ENCODE peak calls at places on chromosomes 16 and 17, in seven cellular contexts. N, D, E, M, Z, O and U are unnamed samples.

GRCh38 chr16:75764154-75764768 is 38.0 kb upstream of the CPHXL start:
- DNase-seq in Z (peak; percentile 60), E (peak; percentile 88), M (peak; percentile 89), D (peak; percentile 63), N (peak; percentile 47), O (peak; percentile 71), U (no peak)

GRCh38 chr16:65832269-65832668 is 534.2 kb upstream of the CDH5 start:
- DNase-seq in E (no peak), N (no peak), Z (no peak), M (no peak), O (no peak), D (no peak), U (no peak)

GRCh38 chr17:62718420-62718819 is 89.7 kb downstream of the MARCHF10 start:
- DNase-seq in D (no peak), Z (peak; percentile 86), M (no peak), O (no peak), E (no peak), N (no peak), U (no peak)

GRCh38 chr16:79895053-79895916 is 294.7 kb upstream of the MAF start:
- DNase-seq in N (peak; percentile 28), M (no peak), E (no peak), Z (no peak), D (no peak), O (no peak), U (no peak)

GRCh38 chr17:338442-339192 is 14.0 kb downstream of the RPH3AL start:
- DNase-seq in E (no peak), O (peak; percentile 96), N (no peak), M (peak; percentile 33), Z (no peak), D (no peak), U (no peak)

GRCh38 chr16:71648921-71649320 is 22.9 kb downstream of the MARVELD3 start:
- DNase-seq in N (no peak), D (no peak), M (no peak), E (peak; percentile 5), Z (no peak), O (no peak), U (no peak)

GRCh38 chr17:42112552-42113176 is at the start of gene DHX58:
- DNase-seq in D (peak; percentile 98), N (peak; percentile 80), Z (peak; percentile 61), E (peak; percentile 95), M (peak; percentile 96), O (peak; percentile 85), U (no peak)

GRCh38 chr17:8839410-8839935 is 28.0 kb downstream of the PIK3R6 start:
- DNase-seq in Z (no peak), D (no peak), O (no peak), E (no peak), N (no peak), M (no peak), U (no peak)

GRCh38 chr17:68972119-68972704 is 17.0 kb upstream of the ABCA8 start:
- DNase-seq in E (peak; percentile 33), O (no peak), Z (peak; percentile 14), N (no peak), D (peak; percentile 30), M (peak; percentile 46), U (no peak)

GRCh38 chr16:50072730-50073129 is 7.0 kb downstream of the HEATR3 start:
- DNase-seq in E (no peak), N (no peak), M (no peak), D (no peak), Z (no peak), O (no peak), U (no peak)

GRCh38 chr16:79751785-79752184 is 151.2 kb upstream of the MAF start:
- DNase-seq in M (no peak), E (no peak), Z (peak; percentile 40), D (no peak), N (peak; percentile 73), O (peak; percentile 16), U (peak; percentile 41)

GRCh38 chr16:18796377-18796776 is 5.0 kb downstream of the ARL6IP1 start:
- DNase-seq in D (no peak), O (no peak), E (no peak), N (no peak), Z (no peak), M (no peak), U (no peak)
- H3K36me3 ChIP-seq in D (peaks cover 33% of the 10 kb centered on the region), O (peaks cover 13% of the 10 kb centered on the region), E (peaks cover 97% of the 10 kb centered on the region), N (no peaks in the 10 kb centered on the region), Z (peaks cover 10% of the 10 kb centered on the region), M (peaks cover 71% of the 10 kb centered on the region), U (peaks cover 29% of the 10 kb centered on the region)

GRCh38 chr17:47829870-47830269 is 1.5 kb downstream of the MRPL10 start:
- DNase-seq in M (no peak), N (no peak), E (no peak), O (no peak), Z (no peak), D (peak; percentile 29), U (no peak)

GRCh38 chr17:47830991-47831933 is at the start of the genes LRRC46 and MRPL10:
- DNase-seq in O (peak; percentile 95), N (peak; percentile 91), M (peak; percentile 97), E (peak; percentile 93), Z (peak; percentile 90), D (peak; percentile 93), U (peak; percentile 58)

GRCh38 chr17:47830396-47830907 is 889 bp downstream of the MRPL10 start:
- DNase-seq in N (no peak), Z (no peak), O (no peak), M (no peak), D (no peak), E (no peak), U (no peak)

GRCh38 chr17:47834756-47835155 is 3.3 kb downstream of the LRRC46 start:
- DNase-seq in N (no peak), E (no peak), D (no peak), Z (no peak), M (no peak), O (no peak), U (no peak)

DNA sequence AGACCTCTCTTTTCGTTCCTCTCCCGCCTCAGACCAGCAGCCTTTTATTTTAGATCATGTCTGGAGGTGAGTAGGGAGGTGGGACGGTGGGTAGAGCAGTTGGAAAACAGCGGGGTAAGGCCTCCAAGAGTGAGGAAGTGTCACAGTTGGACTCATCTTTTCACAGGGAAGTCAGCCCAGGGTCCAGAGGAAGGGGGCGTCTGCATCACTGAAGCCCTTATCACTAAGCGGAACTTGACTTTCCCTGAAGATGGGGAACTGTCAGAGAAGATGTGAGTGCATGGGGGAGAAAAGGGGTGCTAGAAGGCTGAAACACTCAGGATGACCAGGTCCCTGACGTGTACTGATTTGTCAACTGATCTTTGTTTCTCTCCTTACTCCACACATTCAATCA is 461 bp downstream of the LRRC46 start:
- DNase-seq in Z (no peak), O (no peak), D (no peak), E (no peak), N (no peak), M (peak; percentile 57), U (no peak)
- H3K36me3 ChIP-seq in Z (peaks cover 4% of the 10 kb centered on the region), O (peaks cover 8% of the 10 kb centered on the region), D (no peaks in the 10 kb centered on the region), E (peaks cover 17% of the 10 kb centered on the region), N (no peaks in the 10 kb centered on the region), M (peaks cover 11% of the 10 kb centered on the region), U (peaks cover 10% of the 10 kb centered on the region)

DNA sequence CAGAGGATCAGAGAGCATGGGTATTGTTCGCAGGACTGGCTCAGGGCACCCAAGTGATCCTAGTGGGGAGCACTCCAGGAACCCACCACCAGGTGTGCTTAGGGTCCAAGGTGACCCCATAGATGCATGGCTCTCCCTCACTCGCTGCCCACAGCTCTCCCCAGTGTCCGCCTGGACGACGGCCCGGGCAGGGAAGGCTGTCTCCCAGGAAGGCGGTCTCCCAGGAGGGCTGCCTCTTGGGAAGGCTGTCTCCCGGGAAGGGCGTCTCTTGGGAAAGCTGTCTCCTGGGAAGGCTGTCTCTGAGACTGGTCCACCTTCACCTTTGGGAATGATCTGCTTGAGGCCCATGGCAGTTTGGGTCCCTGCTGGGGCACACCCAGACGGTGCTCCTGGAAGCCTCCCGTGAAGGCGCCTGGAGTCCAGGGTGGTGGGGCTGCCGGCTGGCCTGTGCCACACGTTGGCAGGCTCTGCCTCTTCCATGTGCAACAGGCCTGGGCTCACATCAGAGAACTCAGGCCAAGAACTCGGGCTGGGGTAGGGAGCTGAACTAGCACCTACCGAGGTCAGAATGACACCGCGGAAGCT is 5.0 kb downstream of the ECI1 start:
- DNase-seq in N (no peak), M (no peak), D (no peak), Z (no peak), O (no peak), E (no peak), U (no peak)
- H3K36me3 ChIP-seq in N (peaks cover 9% of the 10 kb centered on the region), M (peaks cover 9% of the 10 kb centered on the region), D (peaks cover 5% of the 10 kb centered on the region), Z (peaks cover 26% of the 10 kb centered on the region), O (peaks cover 13% of the 10 kb centered on the region), E (peaks cover 69% of the 10 kb centered on the region), U (peaks cover 41% of the 10 kb centered on the region)

GRCh38 chr17:16005641-16006040 is 6.0 kb downstream of the TTC19 start:
- DNase-seq in M (no peak), E (no peak), O (no peak), D (no peak), Z (no peak), N (no peak), U (no peak)

GRCh38 chr17:16001498-16001897 is 1.9 kb downstream of the TTC19 start:
- DNase-seq in O (no peak), D (no peak), M (no peak), N (no peak), E (peak; percentile 16), Z (no peak), U (no peak)

GRCh38 chr17:16002708-16003265 is 3.2 kb downstream of the TTC19 start:
- DNase-seq in E (no peak), M (no peak), N (no peak), Z (no peak), O (no peak), D (no peak), U (no peak)

GRCh38 chr17:16003841-16004240 is 4.2 kb downstream of the TTC19 start:
- DNase-seq in E (no peak), Z (peak; percentile 25), N (no peak), D (no peak), M (no peak), O (no peak), U (no peak)

GRCh38 chr17:16007439-16007838 is 7.8 kb downstream of the TTC19 start:
- DNase-seq in E (no peak), O (no peak), D (no peak), M (no peak), N (no peak), Z (no peak), U (no peak)
- H3K36me3 ChIP-seq in E (peaks cover 93% of the 10 kb centered on the region), O (peaks cover 28% of the 10 kb centered on the region), D (peaks cover 14% of the 10 kb centered on the region), M (peaks cover 81% of the 10 kb centered on the region), N (no peaks in the 10 kb centered on the region), Z (peaks cover 14% of the 10 kb centered on the region), U (peaks cover 41% of the 10 kb centered on the region)

GRCh38 chr17:76085731-76086366 is 6.9 kb downstream of the ZACN start:
- DNase-seq in D (no peak), E (no peak), N (no peak), Z (no peak), M (no peak), O (no peak), U (no peak)
- H3K36me3 ChIP-seq in D (no peaks in the 10 kb centered on the region), E (peaks cover 67% of the 10 kb centered on the region), N (peaks cover 20% of the 10 kb centered on the region), Z (peaks cover 30% of the 10 kb centered on the region), M (no peaks in the 10 kb centered on the region), O (peaks cover 59% of the 10 kb centered on the region), U (peaks cover 60% of the 10 kb centered on the region)

GRCh38 chr16:67142342-67142741 is 8.5 kb downstream of the B3GNT9 start:
- DNase-seq in E (no peak), O (no peak), M (no peak), N (no peak), Z (no peak), D (no peak), U (no peak)
- H3K36me3 ChIP-seq in E (peaks cover 94% of the 10 kb centered on the region), O (peaks cover 40% of the 10 kb centered on the region), M (peaks cover 13% of the 10 kb centered on the region), N (peaks cover 13% of the 10 kb centered on the region), Z (peaks cover 26% of the 10 kb centered on the region), D (peaks cover 4% of the 10 kb centered on the region), U (peaks cover 75% of the 10 kb centered on the region)